ENCODE peak calls at places on chromosome X, in five cellular contexts. W is mesothelial cell of epicardium, V is fibroblast of mammary gland, P is fibroblast of lung, K is GM10248. L is an unnamed sample.

GRCh38 chrX:77723684-77724083 is 62.3 kb downstream of the ATRX start:
- DNase-seq in P (no peak), V (no peak), W (no peak), K (no peak), L (no peak)

GRCh38 chrX:49282647-49283011 is 13.0 kb downstream of the PPP1R3F start:
- DNase-seq in W (no peak), K (no peak), V (peak; percentile 48), P (peak; percentile 21), L (no peak)

GRCh38 chrX:153592966-153593688 is 5.8 kb downstream of the CCNQ start:
- DNase-seq in P (no peak), W (no peak), V (no peak), K (no peak), L (no peak)

GRCh38 chrX:109654710-109655109 is 29.7 kb upstream of the KCNE5 start:
- DNase-seq in K (no peak), W (no peak), P (no peak), V (no peak), L (no peak)

GRCh38 chrX:32673193-32673592 is 538.2 kb downstream of the DMD start:
- DNase-seq in P (no peak), V (peak; percentile 1), K (no peak), W (no peak), L (peak; percentile 6)

GRCh38 chrX:8191022-8191421 is 20.0 kb upstream of the VCX2 start:
- DNase-seq in W (no peak), K (no peak), P (peak; percentile 14), V (no peak), L (no peak)

GRCh38 chrX:78455901-78456300 is 128.5 kb upstream of the CYSLTR1 start:
- DNase-seq in K (no peak), W (no peak), V (peak; percentile 56), P (peak; percentile 33), L (no peak)

GRCh38 chrX:30652527-30653414 is 452 bp upstream of the GK start:
- DNase-seq in V (peak; percentile 89), W (peak; percentile 96), P (peak; percentile 83), K (peak; percentile 91), L (peak; percentile 90)

GRCh38 chrX:49725401-49725800 is 29.6 kb upstream of the PAGE1 start:
- DNase-seq in V (no peak), W (no peak), P (no peak), K (no peak), L (no peak)

GRCh38 chrX:132219343-132219768 is at the start of gene RAP2C:
- DNase-seq in P (peak; percentile 53), W (no peak), V (peak; percentile 72), K (peak; percentile 66), L (peak; percentile 65)

GRCh38 chrX:96407043-96407442 is 277.6 kb upstream of the DIAPH2 start:
- DNase-seq in P (peak; percentile 29), W (no peak), K (no peak), V (peak; percentile 61), L (no peak)

GRCh38 chrX:71181558-71181909 is 36.9 kb downstream of the NLGN3 start:
- DNase-seq in P (no peak), W (no peak), V (no peak), K (no peak), L (no peak)

GRCh38 chrX:149937881-149938426 is 337 bp downstream of the EOLA2 start:
- DNase-seq in W (no peak), V (no peak), P (peak; percentile 11), K (no peak), L (no peak)

GRCh38 chrX:38312436-38312835 is 14.9 kb downstream of the RPGR start:
- DNase-seq in W (no peak), P (peak; percentile 66), K (no peak), V (peak; percentile 92), L (no peak)

GRCh38 chrX:13120017-13120416 is 75.6 kb upstream of the FAM9C start:
- DNase-seq in W (no peak), V (peak; percentile 43), P (peak; percentile 73), K (no peak), L (no peak)

GRCh38 chrX:136691028-136691809 is 43.3 kb downstream of the CD40LG start:
- DNase-seq in P (peak; percentile 64), W (no peak), K (no peak), V (no peak), L (no peak)

GRCh38 chrX:21960569-21960968 is 20.1 kb downstream of the SMS start:
- DNase-seq in P (no peak), V (no peak), K (no peak), W (no peak), L (no peak)

GRCh38 chrX:49792376-49792775 is 36.7 kb upstream of the PAGE4 start:
- DNase-seq in P (no peak), W (no peak), K (no peak), V (peak; percentile 1), L (no peak)

GRCh38 chrX:39000802-39001201 is 199.5 kb downstream of the MID1IP1 start:
- DNase-seq in K (no peak), V (peak; percentile 54), P (no peak), W (no peak), L (no peak)

GRCh38 chrX:53195401-53195800 is 29.6 kb downstream of the KDM5C start:
- DNase-seq in P (no peak), K (no peak), W (no peak), V (peak; percentile 10), L (no peak)

GRCh38 chrX:1323315-1323714 is 13.3 kb upstream of the IL3RA start:
- DNase-seq in P (no peak), V (no peak), W (no peak), K (peak; percentile 79), L (peak; percentile 82)

GRCh38 chrX:150704030-150704613 is 10.9 kb downstream of the MTMR1 start:
- DNase-seq in P (peak; percentile 85), V (no peak), K (no peak), W (no peak), L (no peak)

GRCh38 chrX:24498181-24498580 is 33.1 kb downstream of the PDK3 start:
- DNase-seq in W (no peak), V (peak; percentile 7), K (no peak), P (peak; percentile 7), L (no peak)

GRCh38 chrX:23854945-23855344 is 52.8 kb downstream of the APOO start:
- DNase-seq in V (peak; percentile 11), P (no peak), W (no peak), K (no peak), L (no peak)

GRCh38 chrX:87525771-87526229 is 8.2 kb downstream of the KLHL4 start:
- DNase-seq in W (no peak), K (no peak), V (peak; percentile 74), P (peak; percentile 90), L (no peak)

GRCh38 chrX:110414679-110415439 is 56.2 kb downstream of the RTL9 start:
- DNase-seq in K (peak; percentile 16), V (peak; percentile 80), P (peak; percentile 84), W (no peak), L (peak; percentile 18)

GRCh38 chrX:103716967-103717366 is 6.3 kb downstream of the TMEM31 start:
- DNase-seq in P (peak; percentile 89), K (no peak), V (peak; percentile 89), W (no peak), L (no peak)

GRCh38 chrX:283115-283845 is 2.1 kb downstream of the PLCXD1 start:
- DNase-seq in P (peak; percentile 87), V (peak; percentile 85), W (peak; percentile 80), K (peak; percentile 92), L (peak; percentile 96)

DNA sequence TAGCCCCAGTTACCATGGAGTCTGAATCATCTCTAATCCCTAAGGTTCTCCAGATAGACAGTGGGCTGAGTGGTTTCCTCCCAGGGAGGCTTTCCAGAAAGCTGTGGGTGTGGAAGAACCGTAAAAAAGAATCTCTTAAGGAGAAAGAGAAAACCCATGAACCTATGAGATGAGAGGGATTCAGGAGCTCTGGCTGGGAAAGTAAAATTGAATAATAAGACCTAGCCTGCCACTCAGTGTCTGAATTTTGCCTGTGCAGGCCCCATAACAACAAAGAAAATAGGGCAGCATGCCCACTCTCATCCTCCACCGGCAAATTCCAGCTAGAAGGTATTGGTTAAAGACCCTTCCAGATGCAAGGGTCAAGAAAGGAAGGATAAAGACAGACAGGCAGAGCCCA is 16.9 kb downstream of the AWAT2 start:
- DNase-seq in W (no peak), V (no peak), P (no peak), K (no peak), L (no peak)
- TF ChIP-seq CTCF in W (no peak), V (no peak), P (no peak), K (no peak), L (no peak)

DNA sequence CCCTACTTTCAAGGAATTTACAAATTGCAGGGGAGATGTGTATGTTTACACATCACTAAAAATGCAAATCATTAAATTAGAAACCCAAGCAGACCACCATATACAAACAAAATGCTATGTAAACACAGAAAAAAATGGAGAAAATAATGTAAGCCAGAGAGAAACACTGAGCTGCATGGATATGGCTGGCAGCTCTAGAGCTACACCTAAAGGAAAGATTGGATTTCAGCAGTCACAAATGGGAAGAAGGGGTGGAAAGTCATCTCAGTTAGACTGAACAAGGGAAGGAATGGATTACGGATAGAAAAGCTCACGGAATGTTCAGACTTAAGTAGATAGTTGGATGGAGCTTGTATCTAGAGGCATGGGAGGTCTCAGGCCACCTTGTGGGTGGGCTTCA is 186.3 kb downstream of the MOSPD2 start:
- DNase-seq in P (no peak), K (no peak), V (no peak), W (no peak), L (no peak)
- TF ChIP-seq CTCF in P (no peak), K (no peak), V (no peak), W (no peak), L (no peak)

GRCh38 chrX:45031830-45032229 is 158.8 kb downstream of the KDM6A start:
- DNase-seq in V (no peak), K (no peak), P (no peak), W (no peak), L (no peak)
- TF ChIP-seq CTCF in V (no peak), K (no peak), P (no peak), W (no peak), L (no peak)

GRCh38 chrX:75038925-75039324 is 113.7 kb upstream of the NEXMIF start:
- DNase-seq in K (no peak), P (peak; percentile 6), V (peak; percentile 18), W (no peak), L (no peak)
- TF ChIP-seq CTCF in K (peak; percentile 28), P (no peak), V (peak; percentile 26), W (no peak), L (peak; percentile 56)

GRCh38 chrX:116198810-116199209 is 28.3 kb downstream of the AGTR2 start:
- DNase-seq in K (no peak), P (no peak), V (no peak), W (no peak), L (no peak)
- TF ChIP-seq CTCF in K (no peak), P (no peak), V (peak; percentile 14), W (no peak), L (peak; percentile 28)